ENCODE peak calls at places on chromosomes 13 and 19, in five cellular contexts. L is colonic mucosa, R is esophagus squamous epithelium, I is ovary, O is AG04450. S is an unnamed sample.

GRCh38 chr13:38147050-38147449 is 202.6 kb upstream of the UFM1 start:
- DNase-seq in L (peak; percentile 23), R (no peak), I (no peak), O (no peak), S (no peak)

GRCh38 chr13:106063591-106064308 is 471.7 kb downstream of the EFNB2 start:
- DNase-seq in L (no peak), R (no peak), I (no peak), O (peak; percentile 30), S (no peak)

GRCh38 chr13:79870123-79870522 is 389.2 kb downstream of the NDFIP2 start:
- DNase-seq in L (no peak), R (no peak), I (no peak), O (no peak), S (no peak)

GRCh38 chr13:68378294-68378693 is 1148.2 kb upstream of the PCDH9 start:
- DNase-seq in L (no peak), R (no peak), I (no peak), O (no peak), S (no peak)

GRCh38 chr19:16076958-16077611 is 790 bp downstream of the TPM4 start:
- DNase-seq in L (peak; percentile 78), R (no peak), I (peak; percentile 77), O (no peak), S (no peak)

GRCh38 chr13:100403675-100404074 is 184.9 kb downstream of the GGACT start:
- DNase-seq in L (no peak), R (no peak), I (no peak), O (no peak), S (no peak)

GRCh38 chr13:100517135-100517534 is 71.5 kb downstream of the GGACT start:
- DNase-seq in L (peak; percentile 68), R (no peak), I (no peak), O (no peak), S (no peak)

GRCh38 chr13:102597029-102598015 is 536 bp downstream of the TPP2 start:
- DNase-seq in L (peak; percentile 39), R (no peak), I (peak; percentile 63), O (no peak), S (peak; percentile 18)

GRCh38 chr19:1446713-1447564 is 3.0 kb upstream of the APC2 start:
- DNase-seq in L (no peak), R (no peak), I (no peak), O (no peak), S (no peak)

GRCh38 chr19:57613941-57614743 is at the start of gene ZNF134:
- DNase-seq in L (peak; percentile 93), R (peak; percentile 39), I (peak; percentile 91), O (peak; percentile 72), S (peak; percentile 49)
- TF ChIP-seq CTCF in L (no peak), R (peak; percentile 27), I (no peak), O (peak; percentile 41), S (peak; percentile 22)

DNA sequence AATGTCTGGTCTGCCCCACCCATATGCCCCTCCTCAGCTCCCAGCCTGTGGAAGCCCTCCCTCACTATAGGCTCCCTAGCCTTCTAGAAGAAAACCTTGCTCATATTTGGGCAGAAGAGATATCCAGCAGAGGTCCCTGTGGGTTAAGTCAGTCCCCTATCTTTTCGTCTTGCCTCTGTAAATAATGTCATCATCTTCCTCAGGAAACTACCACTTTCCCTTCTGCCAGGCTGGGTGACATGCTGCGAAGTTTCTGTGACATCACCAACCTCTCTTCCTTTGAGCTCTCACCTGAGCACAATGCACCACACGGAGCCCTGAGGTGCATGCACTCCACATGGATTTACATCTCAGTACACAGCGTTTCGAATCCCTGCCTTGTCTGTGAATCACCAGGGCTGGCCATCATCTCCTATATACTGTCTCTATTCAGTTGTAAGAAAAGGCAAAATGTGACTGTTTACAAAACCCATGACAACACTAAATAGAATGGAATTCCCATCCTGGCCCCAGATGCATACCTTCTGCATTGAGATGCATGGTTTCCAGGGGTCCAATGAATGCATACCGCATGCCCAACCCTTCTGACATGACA is 112.8 kb downstream of the CRYL1 start:
- DNase-seq in L (no peak), R (no peak), I (no peak), O (peak; percentile 16), S (no peak)
- TF ChIP-seq CTCF in L (no peak), R (no peak), I (no peak), O (no peak), S (no peak)

DNA sequence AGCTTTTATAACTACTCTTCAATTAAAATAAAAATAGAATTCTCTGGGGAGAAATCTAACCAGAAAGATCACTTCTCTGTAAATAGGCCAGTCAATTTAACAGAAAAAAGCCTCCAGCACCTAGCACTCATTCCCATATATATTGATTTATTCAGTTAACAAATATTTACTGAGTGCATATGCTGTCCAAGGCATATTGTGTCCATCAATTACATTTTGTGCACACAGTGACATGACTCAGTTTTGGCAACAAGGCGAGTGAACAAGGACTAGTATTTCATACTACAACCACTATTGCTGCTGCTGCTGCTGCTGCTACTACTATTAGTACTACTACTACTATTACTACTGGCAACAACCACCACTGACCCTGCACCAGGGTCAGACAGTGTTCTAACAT is 307.0 kb downstream of the RFC3 start:
- DNase-seq in L (no peak), R (no peak), I (no peak), O (no peak), S (no peak)
- TF ChIP-seq CTCF in L (no peak), R (no peak), I (no peak), O (no peak), S (no peak)

GRCh38 chr19:45485301-45486077 is 11.4 kb downstream of the RTN2 start:
- DNase-seq in L (peak; percentile 99), R (peak; percentile 85), I (peak; percentile 97), O (peak; percentile 89), S (peak; percentile 85)
- TF ChIP-seq CTCF in L (peak; percentile 69), R (peak; percentile 90), I (peak; percentile 89), O (peak; percentile 92), S (peak; percentile 89)